ENCODE peak calls at places on chromosomes 1 and 21, in four cellular contexts. O is AG10803; V is activated CD4-positive, alpha-beta T cell treated with anti-CD3 and anti-CD28 coated beads for 4 hours; T is GM20000. P is an unnamed sample.

GRCh38 chr1:30912203-30912602 is 3.6 kb upstream of the SDC3 start:
- DNase-seq in T (no peak), V (no peak), O (no peak), P (no peak)

GRCh38 chr1:8167936-8168335 is 141.8 kb upstream of the ERRFI1 start:
- DNase-seq in V (no peak), T (no peak), O (no peak), P (no peak)

GRCh38 chr1:227918083-227918700 is 29.5 kb downstream of the WNT9A start:
- DNase-seq in V (no peak), O (no peak), T (no peak), P (no peak)

GRCh38 chr1:186620951-186621350 is 59.3 kb downstream of the PTGS2 start:
- DNase-seq in O (peak), T (no peak), V (no peak), P (no peak)

GRCh38 chr1:10615336-10615735 is 140.6 kb downstream of the PEX14 start:
- DNase-seq in V (no peak), O (no peak), T (no peak), P (no peak)

GRCh38 chr1:149977345-149977744 is 33.2 kb downstream of the OTUD7B start:
- DNase-seq in O (no peak), T (no peak), V (no peak), P (no peak)

GRCh38 chr1:119139393-119139792 is 1.1 kb downstream of the WARS2 start:
- DNase-seq in O (no peak), V (peak), T (peak), P (no peak)

GRCh38 chr21:44006017-44006624 is 6.0 kb upstream of the TRAPPC10 start:
- DNase-seq in O (peak), V (no peak), T (no peak), P (no peak)

GRCh38 chr21:42343963-42344510 is 6.8 kb downstream of the TFF2 start:
- DNase-seq in T (no peak), V (no peak), O (no peak), P (no peak)

GRCh38 chr1:65177457-65177856 is 29.5 kb downstream of the AK4 start:
- DNase-seq in O (peak), T (no peak), V (no peak), P (no peak)

GRCh38 chr1:221045842-221046831 is 166.9 kb downstream of the HLX start:
- DNase-seq in O (peak), T (peak), V (no peak), P (no peak)

P was measured in activated naive CD4-positive, alpha-beta T cell treated with anti-CD3 and anti-CD28 coated beads, Interleukin-2, amount 50 U/mL, for 16 hours.